ENCODE peak calls at places on chromosomes 7 and 10, in six cellular contexts. One of them, this sample, is unnamed.

GRCh38 chr7:5797716-5798115 is 16.3 kb upstream of the RNF216 start:
- DNase-seq in dermis blood vessel endothelial cell: no peak
- DNase-seq in NCI-H1436: no peak
- DNase-seq in left cardiac atrium: no peak
- DNase-seq in GM06990: no peak
- DNase-seq in LoVo: no peak
- DNase-seq in this sample: no peak

GRCh38 chr7:138865843-138866242 is 67.8 kb upstream of the ATP6V0A4 start:
- DNase-seq in dermis blood vessel endothelial cell: peak; percentile 24
- DNase-seq in NCI-H1436: no peak
- DNase-seq in left cardiac atrium: no peak
- DNase-seq in GM06990: no peak
- DNase-seq in LoVo: no peak
- DNase-seq in this sample: no peak

GRCh38 chr10:46265981-46266505 is 20.8 kb upstream of the ANTXRL start:
- DNase-seq in dermis blood vessel endothelial cell: no peak
- DNase-seq in NCI-H1436: no peak
- DNase-seq in left cardiac atrium: no peak
- DNase-seq in GM06990: no peak
- DNase-seq in LoVo: no peak
- DNase-seq in this sample: no peak

GRCh38 chr10:35735412-35735811 is 93.3 kb upstream of the FZD8 start:
- DNase-seq in dermis blood vessel endothelial cell: peak; percentile 2
- DNase-seq in NCI-H1436: no peak
- DNase-seq in left cardiac atrium: no peak
- DNase-seq in GM06990: no peak
- DNase-seq in LoVo: no peak
- DNase-seq in this sample: no peak

GRCh38 chr10:114703377-114704125 is 45.5 kb upstream of the ABLIM1 start:
- DNase-seq in dermis blood vessel endothelial cell: peak; percentile 73
- DNase-seq in NCI-H1436: no peak
- DNase-seq in left cardiac atrium: no peak
- DNase-seq in GM06990: no peak
- DNase-seq in LoVo: no peak
- DNase-seq in this sample: no peak

GRCh38 chr7:22802426-22802825 is 20.2 kb downstream of the TOMM7 start:
- DNase-seq in dermis blood vessel endothelial cell: no peak
- DNase-seq in NCI-H1436: no peak
- DNase-seq in left cardiac atrium: no peak
- DNase-seq in GM06990: no peak
- DNase-seq in LoVo: no peak
- DNase-seq in this sample: no peak

GRCh38 chr10:9299966-9300365 is 1245.5 kb downstream of the GATA3 start:
- DNase-seq in dermis blood vessel endothelial cell: no peak
- DNase-seq in NCI-H1436: no peak
- DNase-seq in left cardiac atrium: no peak
- DNase-seq in GM06990: no peak
- DNase-seq in LoVo: no peak
- DNase-seq in this sample: no peak

GRCh38 chr7:7883394-7883793 is 85.2 kb upstream of the GLCCI1 start:
- DNase-seq in dermis blood vessel endothelial cell: no peak
- DNase-seq in NCI-H1436: no peak
- DNase-seq in left cardiac atrium: no peak
- DNase-seq in GM06990: no peak
- DNase-seq in LoVo: no peak
- DNase-seq in this sample: no peak

GRCh38 chr7:111827863-111828504 is 265.7 kb upstream of the IMMP2L start:
- DNase-seq in dermis blood vessel endothelial cell: peak; percentile 86
- DNase-seq in NCI-H1436: no peak
- DNase-seq in left cardiac atrium: no peak
- DNase-seq in GM06990: no peak
- DNase-seq in LoVo: peak; percentile 15
- DNase-seq in this sample: no peak

GRCh38 chr10:30182191-30183075 is 123.0 kb upstream of the JCAD start:
- DNase-seq in dermis blood vessel endothelial cell: peak; percentile 79
- DNase-seq in NCI-H1436: no peak
- DNase-seq in left cardiac atrium: no peak
- DNase-seq in GM06990: no peak
- DNase-seq in LoVo: peak; percentile 25
- DNase-seq in this sample: no peak

GRCh38 chr7:122155566-122155965 is 11.5 kb upstream of the AASS start:
- DNase-seq in dermis blood vessel endothelial cell: no peak
- DNase-seq in NCI-H1436: no peak
- DNase-seq in left cardiac atrium: no peak
- DNase-seq in GM06990: no peak
- DNase-seq in LoVo: no peak
- DNase-seq in this sample: no peak

GRCh38 chr7:3607847-3608246 is 306.8 kb downstream of the SDK1 start:
- DNase-seq in dermis blood vessel endothelial cell: no peak
- DNase-seq in NCI-H1436: no peak
- DNase-seq in left cardiac atrium: no peak
- DNase-seq in GM06990: no peak
- DNase-seq in LoVo: no peak
- DNase-seq in this sample: no peak

GRCh38 chr10:112087953-112088352 is 95.6 kb downstream of the GPAM start:
- DNase-seq in dermis blood vessel endothelial cell: no peak
- DNase-seq in NCI-H1436: no peak
- DNase-seq in left cardiac atrium: no peak
- DNase-seq in GM06990: no peak
- DNase-seq in LoVo: no peak
- DNase-seq in this sample: no peak

GRCh38 chr10:120782336-120782735 is 68.8 kb upstream of the WDR11 start:
- DNase-seq in dermis blood vessel endothelial cell: no peak
- DNase-seq in NCI-H1436: no peak
- DNase-seq in left cardiac atrium: no peak
- DNase-seq in GM06990: no peak
- DNase-seq in LoVo: no peak
- DNase-seq in this sample: no peak

GRCh38 chr10:79230563-79231249 is 116.6 kb upstream of the PPIF start:
- DNase-seq in dermis blood vessel endothelial cell: no peak
- DNase-seq in NCI-H1436: peak; percentile 76
- DNase-seq in left cardiac atrium: no peak
- DNase-seq in GM06990: no peak
- DNase-seq in LoVo: no peak
- DNase-seq in this sample: no peak

GRCh38 chr7:128347573-128348147 is 4.0 kb upstream of the RBM28 start:
- DNase-seq in dermis blood vessel endothelial cell: peak; percentile 74
- DNase-seq in NCI-H1436: peak; percentile 24
- DNase-seq in left cardiac atrium: peak; percentile 59
- DNase-seq in GM06990: no peak
- DNase-seq in LoVo: peak; percentile 63
- DNase-seq in this sample: no peak

GRCh38 chr7:135194494-135195095 is 16.7 kb downstream of the WDR91 start:
- DNase-seq in dermis blood vessel endothelial cell: no peak
- DNase-seq in NCI-H1436: no peak
- DNase-seq in left cardiac atrium: no peak
- DNase-seq in GM06990: no peak
- DNase-seq in LoVo: no peak
- DNase-seq in this sample: no peak

GRCh38 chr10:98655512-98655911 is 208.8 kb upstream of the HPS1 start:
- DNase-seq in dermis blood vessel endothelial cell: no peak
- DNase-seq in NCI-H1436: no peak
- DNase-seq in left cardiac atrium: no peak
- DNase-seq in GM06990: no peak
- DNase-seq in LoVo: no peak
- DNase-seq in this sample: no peak

GRCh38 chr10:7258948-7259523 is 151.8 kb downstream of the SFMBT2 start:
- DNase-seq in dermis blood vessel endothelial cell: no peak
- DNase-seq in NCI-H1436: no peak
- DNase-seq in left cardiac atrium: peak; percentile 24
- DNase-seq in GM06990: peak; percentile 32
- DNase-seq in LoVo: no peak
- DNase-seq in this sample: no peak

GRCh38 chr10:75043256-75044121 is 68.0 kb upstream of the SAMD8 start:
- DNase-seq in dermis blood vessel endothelial cell: no peak
- DNase-seq in NCI-H1436: no peak
- DNase-seq in left cardiac atrium: no peak
- DNase-seq in GM06990: no peak
- DNase-seq in LoVo: no peak
- DNase-seq in this sample: no peak

GRCh38 chr7:47254081-47255006 is 327.6 kb downstream of the TNS3 start:
- DNase-seq in dermis blood vessel endothelial cell: peak; percentile 77
- DNase-seq in NCI-H1436: no peak
- DNase-seq in left cardiac atrium: peak; percentile 89
- DNase-seq in GM06990: peak; percentile 66
- DNase-seq in LoVo: peak; percentile 73
- DNase-seq in this sample: peak; percentile 60

GRCh38 chr7:26007510-26007909 is 144.5 kb upstream of the NFE2L3 start:
- DNase-seq in dermis blood vessel endothelial cell: no peak
- DNase-seq in NCI-H1436: no peak
- DNase-seq in left cardiac atrium: no peak
- DNase-seq in GM06990: no peak
- DNase-seq in LoVo: no peak
- DNase-seq in this sample: no peak

GRCh38 chr7:71308105-71308504 is 176.2 kb downstream of the GALNT17 start:
- DNase-seq in dermis blood vessel endothelial cell: no peak
- DNase-seq in NCI-H1436: no peak
- DNase-seq in left cardiac atrium: no peak
- DNase-seq in GM06990: no peak
- DNase-seq in LoVo: no peak
- DNase-seq in this sample: no peak

GRCh38 chr7:82760092-82760491 is 316.5 kb upstream of the CACNA2D1 start:
- DNase-seq in dermis blood vessel endothelial cell: no peak
- DNase-seq in NCI-H1436: peak; percentile 8
- DNase-seq in left cardiac atrium: no peak
- DNase-seq in GM06990: no peak
- DNase-seq in LoVo: no peak
- DNase-seq in this sample: no peak

This sample was measured in NCI-H1930.